ENCODE peak calls at places on chromosome 22, in four cellular contexts. K is lower lobe of right lung, G is fibroblast of lung, O is HCT116. S is an unnamed sample.

GRCh38 chr22:41367680-41368542 is 13.8 kb upstream of the TEF start:
- DNase-seq in K (peak), G (peak), O (no peak), S (no peak)

GRCh38 chr22:17566776-17567175 is 3.5 kb downstream of the SLC25A18 start:
- DNase-seq in G (no peak), K (no peak), O (no peak), S (no peak)

GRCh38 chr22:28889625-28890024 is 6.3 kb downstream of the ZNRF3 start:
- DNase-seq in O (no peak), G (no peak), K (no peak), S (no peak)

GRCh38 chr22:21642584-21643448 is 714 bp downstream of the SDF2L1 start:
- DNase-seq in K (peak), G (peak), O (no peak), S (no peak)

GRCh38 chr22:30245985-30246901 is at the start of gene LIF:
- DNase-seq in G (peak), O (no peak), K (no peak), S (no peak)

GRCh38 chr22:35131423-35132050 is 65.6 kb downstream of the ISX start:
- DNase-seq in O (no peak), G (no peak), K (no peak), S (no peak)

GRCh38 chr22:29330753-29331152 is 15.3 kb upstream of the RASL10A start:
- DNase-seq in G (peak), K (no peak), O (no peak), S (no peak)

GRCh38 chr22:49827853-49828598 is at the start of gene BRD1:
- DNase-seq in G (peak), K (peak), O (no peak), S (no peak)

GRCh38 chr22:46894081-46894671 is 131.7 kb downstream of the TBC1D22A start:
- DNase-seq in G (no peak), O (no peak), K (no peak), S (no peak)

GRCh38 chr22:35072939-35073338 is 7.0 kb downstream of the ISX start:
- DNase-seq in K (no peak), G (peak), O (no peak), S (no peak)

GRCh38 chr22:33864723-33865130 is 55.5 kb downstream of the LARGE1 start:
- DNase-seq in K (no peak), O (no peak), G (no peak), S (no peak)

GRCh38 chr22:45628508-45628907 is 43.1 kb upstream of the ATXN10 start:
- DNase-seq in G (no peak), K (peak), O (no peak), S (no peak)

GRCh38 chr22:31093956-31094622 is 13.0 kb downstream of the SMTN start:
- DNase-seq in G (no peak), O (no peak), K (no peak), S (peak)

GRCh38 chr22:35404176-35404575 is 4.2 kb downstream of the MCM5 start:
- DNase-seq in G (no peak), K (no peak), O (no peak), S (no peak)

GRCh38 chr22:44709881-44710400 is 7.9 kb downstream of the PRR5 start:
- DNase-seq in K (no peak), O (no peak), G (no peak), S (no peak)

GRCh38 chr22:30079952-30080533 is at the start of gene HORMAD2:
- DNase-seq in K (peak), G (peak), O (no peak), S (no peak)

GRCh38 chr22:17477401-17477833 is 85.9 kb upstream of the SLC25A18 start:
- DNase-seq in K (peak), O (no peak), G (no peak), S (no peak)

GRCh38 chr22:26360169-26360885 is 68.7 kb upstream of the ASPHD2 start:
- DNase-seq in O (peak), G (peak), K (peak), S (no peak)

GRCh38 chr22:21948390-21948789 is 4.3 kb downstream of the PPM1F start:
- DNase-seq in K (no peak), G (no peak), O (no peak), S (no peak)

GRCh38 chr22:43831561-43832392 is 19.7 kb upstream of the EFCAB6 start:
- DNase-seq in K (peak), G (no peak), O (no peak), S (no peak)

GRCh38 chr22:16936625-16937024 is 71.4 kb downstream of the GAB4 start:
- DNase-seq in K (no peak), O (no peak), G (no peak), S (no peak)

GRCh38 chr22:48492371-48493320 is 1335.0 kb downstream of the BRD1 start:
- DNase-seq in G (peak), O (peak), K (peak), S (no peak)

GRCh38 chr22:24437091-24437490 is 9.7 kb downstream of the ADORA2A start:
- DNase-seq in K (no peak), O (no peak), G (no peak), S (no peak)

GRCh38 chr22:24434472-24435322 is 7.3 kb downstream of the ADORA2A start:
- DNase-seq in G (peak), O (no peak), K (no peak), S (peak)

GRCh38 chr22:24435323-24435645 is 7.9 kb downstream of the ADORA2A start:
- DNase-seq in O (no peak), K (no peak), G (no peak), S (no peak)

GRCh38 chr22:24436553-24436952 is 9.2 kb downstream of the ADORA2A start:
- DNase-seq in K (no peak), O (no peak), G (no peak), S (peak)

DNA sequence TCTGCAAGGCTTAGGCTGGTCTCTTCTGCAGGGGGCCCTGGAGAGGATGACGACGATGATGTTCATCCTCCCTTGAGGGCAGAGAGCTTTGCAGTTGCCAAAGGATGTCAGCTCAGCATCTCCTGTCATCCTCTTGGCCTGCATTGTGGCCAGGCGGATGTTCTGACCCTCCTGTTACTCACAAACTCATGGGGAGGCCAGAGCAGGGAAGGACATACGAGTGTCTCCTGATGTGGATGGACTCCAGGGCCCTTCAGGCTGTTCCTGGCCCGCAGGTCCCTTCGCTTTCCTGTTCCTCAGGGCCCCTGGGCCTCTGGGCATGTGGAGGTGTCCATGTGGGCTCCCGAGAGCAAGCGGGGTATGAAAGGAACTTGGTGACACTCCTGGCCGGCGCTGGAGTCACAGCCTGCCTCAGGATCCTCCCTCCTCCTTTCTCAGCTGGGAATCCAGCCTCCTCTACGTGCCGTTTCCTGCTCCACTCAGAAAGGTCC is 8.5 kb downstream of the ADORA2A start:
- DNase-seq in G (no peak), O (no peak), K (no peak), S (peak)
- H3K4me3 ChIP-seq in G (no peak), O (no peak), K (no peak), S (no peak)

DNA sequence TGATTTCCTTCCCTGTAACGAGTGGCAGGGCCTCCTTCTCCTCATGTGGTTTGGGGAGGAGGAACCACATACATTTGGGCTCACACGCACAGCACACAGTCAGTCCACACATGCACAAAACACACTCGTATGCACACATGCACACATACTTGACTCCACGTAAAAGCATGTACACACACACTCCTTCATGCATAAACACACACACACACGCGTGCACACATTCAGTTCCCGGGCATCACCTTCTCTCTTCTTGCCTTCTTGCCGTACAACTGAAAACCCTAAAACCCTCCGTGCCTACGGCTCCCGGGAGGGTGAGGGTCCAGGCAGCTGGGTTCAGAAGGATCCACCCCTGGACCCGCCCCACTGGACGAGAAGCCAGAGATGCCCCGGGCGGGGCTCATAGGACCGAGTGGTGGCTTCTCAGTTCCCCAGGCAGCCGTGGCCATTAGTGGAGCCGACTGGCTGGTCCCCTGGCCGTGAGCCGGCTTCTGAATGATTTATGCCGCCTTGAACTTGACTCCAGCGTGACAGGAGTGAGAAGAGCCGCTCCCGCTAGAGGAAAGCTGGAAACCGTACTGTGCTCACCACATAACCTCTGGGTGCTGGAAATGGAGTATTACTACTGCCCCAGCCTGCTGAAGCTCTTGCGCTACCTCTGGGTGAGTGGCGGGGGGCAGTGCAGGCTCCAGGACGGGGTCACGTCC is 117.4 kb downstream of the KIAA1671 start:
- DNase-seq in O (no peak), K (no peak), G (no peak), S (no peak)
- H3K4me3 ChIP-seq in O (no peak), K (peak), G (no peak), S (peak)

GRCh38 chr22:42381152-42381551 is 51.1 kb downstream of the NFAM1 start:
- DNase-seq in K (no peak), O (no peak), G (no peak), S (no peak)

GRCh38 chr22:42385691-42386090 is 46.5 kb downstream of the NFAM1 start:
- DNase-seq in K (no peak), G (no peak), O (no peak), S (no peak)

GRCh38 chr22:42384506-42384905 is 47.7 kb downstream of the NFAM1 start:
- DNase-seq in K (no peak), O (no peak), G (no peak), S (no peak)

GRCh38 chr22:42383851-42384417 is 48.3 kb downstream of the NFAM1 start:
- DNase-seq in O (no peak), K (no peak), G (no peak), S (no peak)

DNA sequence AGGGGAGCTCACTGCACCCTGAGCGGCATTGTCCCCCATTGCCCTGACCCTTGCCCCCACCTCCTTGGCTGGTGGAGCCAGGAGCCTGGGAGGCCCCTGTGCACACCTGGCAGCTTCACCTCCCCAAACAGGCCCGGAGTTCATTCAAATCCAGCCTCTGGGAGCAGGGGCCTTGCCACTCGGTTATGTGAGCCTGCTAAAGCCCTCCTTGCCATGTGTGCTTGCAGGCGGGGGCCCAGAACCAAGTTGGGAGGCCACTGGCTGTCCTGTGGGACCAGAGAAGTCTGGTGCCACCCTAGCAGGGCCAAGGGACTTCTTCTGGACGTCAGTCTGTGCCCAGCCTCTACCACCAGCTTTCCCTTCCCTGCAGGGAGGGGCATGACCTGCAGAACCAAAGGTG is 48.9 kb downstream of the NFAM1 start:
- DNase-seq in K (no peak), O (no peak), G (no peak), S (no peak)
- H3K4me3 ChIP-seq in K (no peak), O (no peak), G (no peak), S (no peak)

DNA sequence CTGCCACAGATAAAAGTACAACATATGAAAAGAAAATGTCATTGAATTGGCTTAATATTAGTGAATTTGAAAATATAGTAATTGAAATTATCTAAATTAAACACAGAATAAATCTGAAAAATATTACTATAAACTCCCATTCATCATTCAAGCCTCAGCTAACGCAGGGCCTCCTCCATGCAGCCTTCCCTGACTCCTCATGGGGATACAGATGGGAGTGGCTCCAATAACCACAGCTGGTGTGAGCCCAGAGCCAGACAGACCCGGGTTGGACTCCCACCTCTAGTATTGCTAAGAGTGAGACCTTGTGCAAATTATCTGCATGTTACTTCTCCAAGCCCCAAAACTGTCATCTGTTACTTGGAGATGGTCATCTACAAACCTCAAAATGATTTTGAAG is 44.9 kb downstream of the CSF2RB start:
- DNase-seq in O (no peak), G (no peak), K (no peak), S (no peak)
- H3K4me3 ChIP-seq in O (no peak), G (no peak), K (no peak), S (no peak)

DNA sequence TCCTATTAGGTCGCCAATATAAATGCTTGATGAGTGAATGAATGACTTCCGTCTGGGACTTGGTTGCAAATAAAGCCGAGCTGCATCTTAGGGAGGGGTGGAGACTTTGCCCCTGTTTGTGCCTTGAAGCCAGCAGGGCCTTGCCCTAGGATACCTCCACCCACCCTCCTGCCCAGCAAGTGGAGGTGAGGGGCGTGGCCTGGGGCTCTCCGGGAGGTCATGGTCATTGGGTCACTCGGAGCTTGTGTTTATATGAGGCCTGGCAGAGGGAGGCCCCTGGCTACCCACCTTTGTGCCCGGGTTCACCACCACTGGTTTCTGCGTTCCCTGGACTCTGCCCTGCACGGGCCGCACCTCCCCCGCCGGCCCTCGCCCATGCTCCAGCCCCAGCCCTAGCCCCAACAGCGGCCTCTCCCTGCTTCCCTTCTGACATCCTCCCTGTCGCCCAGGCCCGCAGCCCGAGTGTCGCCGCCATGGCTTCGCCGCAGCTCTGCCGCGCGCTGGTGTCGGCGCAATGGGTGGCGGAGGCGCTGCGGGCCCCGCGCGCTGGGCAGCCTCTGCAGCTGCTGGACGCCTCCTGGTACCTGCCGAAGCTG is 4.3 kb downstream of the MPST start:
- DNase-seq in G (no peak), O (no peak), K (no peak), S (no peak)
- H3K4me3 ChIP-seq in G (no peak), O (no peak), K (no peak), S (no peak)

DNA sequence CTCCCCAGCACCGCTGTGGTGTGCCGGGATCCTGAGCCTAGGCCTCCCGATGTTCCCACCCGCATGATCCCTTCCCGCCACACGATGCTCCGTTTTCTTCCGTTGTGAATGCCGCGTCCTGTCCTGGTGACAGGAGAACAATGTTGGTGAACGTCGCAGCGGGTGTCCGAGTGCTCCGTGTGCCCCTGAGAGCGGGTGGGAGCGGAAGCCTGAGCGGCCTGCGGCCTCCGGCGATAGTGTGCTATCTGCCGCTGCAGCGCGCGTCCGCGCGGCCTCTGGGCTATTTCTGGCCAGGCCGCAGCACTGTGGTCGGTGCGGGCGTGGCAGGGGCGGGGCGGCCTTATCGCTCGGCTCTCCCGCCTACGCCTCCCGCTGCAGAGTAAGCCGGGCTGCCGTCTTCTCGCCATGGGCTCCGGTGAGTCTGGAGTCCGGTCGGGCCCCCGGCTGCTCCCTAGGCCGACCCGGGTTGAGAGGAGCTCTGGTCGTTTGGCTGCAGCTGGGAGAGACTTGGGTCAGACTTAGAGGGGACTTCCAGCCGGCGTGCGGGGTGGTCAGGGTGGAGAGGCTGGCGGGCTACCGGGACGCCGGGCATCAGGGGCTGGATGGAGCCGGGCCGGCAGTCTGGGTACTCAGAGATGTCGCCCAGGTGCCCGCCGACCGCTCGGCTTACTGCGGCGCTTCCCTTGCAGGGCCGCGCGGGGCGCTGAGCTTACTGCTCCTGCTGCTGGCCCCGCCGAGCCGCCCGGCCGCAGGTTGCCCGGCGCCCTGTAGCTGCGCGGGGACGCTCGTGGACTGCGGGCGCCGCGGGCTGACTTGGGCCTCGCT is at the start of gene GP1BB:
- DNase-seq in O (no peak), K (peak), G (peak), S (no peak)
- H3K4me3 ChIP-seq in O (peak), K (peak), G (no peak), S (no peak)

GRCh38 chr22:37562049-37562784 is 1.9 kb downstream of the CDC42EP1 start:
- DNase-seq in K (no peak), G (no peak), O (no peak), S (no peak)
- H3K4me3 ChIP-seq in K (peak), G (peak), O (peak), S (peak)

DNA sequence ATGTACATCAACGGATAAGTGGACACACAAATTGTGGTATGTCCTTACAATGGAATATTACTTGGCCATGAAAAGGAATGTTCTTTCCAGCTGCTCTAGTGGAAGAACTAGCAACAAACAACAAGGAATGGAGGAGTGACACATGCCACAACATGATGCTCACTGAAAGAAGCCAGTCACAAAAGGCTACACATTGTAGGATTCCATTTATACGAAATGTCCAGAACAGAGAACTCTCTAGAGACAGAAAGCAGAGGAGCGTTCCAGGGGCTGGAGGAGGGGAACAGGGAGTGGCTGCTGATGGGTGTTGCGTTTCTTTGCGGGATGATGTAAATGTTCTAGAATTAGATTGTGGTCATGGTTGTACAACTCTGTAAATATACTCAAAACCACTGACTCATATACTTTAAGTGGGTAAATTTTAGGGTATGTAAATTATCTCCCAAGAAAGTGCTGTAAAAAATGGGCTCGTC is 32.4 kb upstream of the PDGFB start:
- DNase-seq in K (no peak), G (peak), O (no peak), S (no peak)
- H3K4me3 ChIP-seq in K (no peak), G (no peak), O (no peak), S (no peak)

S was measured in coronary artery.